ENCODE peak calls at places on chromosomes 12 and 14, in ten cellular contexts. V is heart left ventricle, E is PC-9, I is AG10803, U is endodermal cell, H is foreskin fibroblast, R is RWPE2, A is astrocyte of the spinal cord, O is stomach, L is heart right ventricle. G is an unnamed sample.

GRCh38 chr12:52185400-52185967 is 6.3 kb downstream of the KRT80 start:
- DNase-seq in U (no peak), I (no peak), R (no peak), E (peak), L (no peak), A (no peak), O (no peak), V (no peak), H (no peak), G (no peak)

GRCh38 chr12:13288937-13289643 is 92.6 kb downstream of the EMP1 start:
- DNase-seq in I (peak), A (no peak), L (no peak), O (no peak), E (no peak), U (no peak), R (no peak), H (no peak), V (no peak), G (no peak)

GRCh38 chr12:95995238-95996031 is 709 bp downstream of the HAL start:
- DNase-seq in E (no peak), I (no peak), R (no peak), V (no peak), O (no peak), H (no peak), U (peak), L (no peak), A (no peak), G (no peak)

GRCh38 chr12:77847060-77847541 is 16.4 kb downstream of the NAV3 start:
- DNase-seq in I (peak), V (no peak), H (peak), A (peak), E (no peak), L (no peak), U (no peak), R (no peak), O (no peak), G (peak)

GRCh38 chr12:124120718-124121117 is 147.7 kb downstream of the ZNF664 start:
- DNase-seq in L (no peak), A (no peak), I (no peak), E (no peak), V (no peak), U (no peak), O (no peak), H (no peak), R (no peak), G (no peak)

GRCh38 chr12:103969391-103969790 is 3.7 kb downstream of the TDG start:
- DNase-seq in L (no peak), A (no peak), O (no peak), I (peak), U (no peak), V (no peak), R (no peak), H (peak), E (no peak), G (no peak)

GRCh38 chr14:99667821-99668220 is 16.3 kb upstream of the CYP46A1 start:
- DNase-seq in R (no peak), O (no peak), A (no peak), U (no peak), L (no peak), E (no peak), H (no peak), I (no peak), V (no peak), G (no peak)

GRCh38 chr12:106551410-106551809 is 31.4 kb upstream of the RFX4 start:
- DNase-seq in O (no peak), U (peak), V (no peak), E (peak), H (no peak), R (no peak), I (no peak), A (no peak), L (no peak), G (no peak)

GRCh38 chr14:100317897-100318808 is 5.0 kb upstream of the SLC25A47 start:
- DNase-seq in L (peak), U (peak), O (peak), I (peak), E (no peak), H (peak), V (peak), R (no peak), A (peak), G (peak)

GRCh38 chr14:74578479-74578878 is 33.6 kb downstream of the LTBP2 start:
- DNase-seq in E (no peak), H (no peak), V (peak), I (no peak), U (no peak), A (no peak), O (no peak), R (peak), L (no peak), G (no peak)

GRCh38 chr12:104960464-104960863 is 2.4 kb upstream of the SLC41A2 start:
- DNase-seq in A (no peak), H (no peak), I (no peak), O (no peak), U (no peak), L (no peak), E (no peak), R (no peak), V (no peak), G (no peak)

GRCh38 chr12:12115531-12115930 is 44.8 kb downstream of the BCL2L14 start:
- DNase-seq in V (no peak), L (no peak), R (no peak), E (no peak), I (no peak), U (no peak), O (no peak), A (no peak), H (no peak), G (no peak)

GRCh38 chr12:124466200-124467128 is 100.9 kb downstream of the NCOR2 start:
- DNase-seq in I (no peak), E (no peak), A (peak), L (peak), R (no peak), U (no peak), V (peak), O (peak), H (no peak), G (peak)

GRCh38 chr12:39145175-39145999 is 240.0 kb upstream of the CPNE8 start:
- DNase-seq in I (peak), O (peak), R (no peak), L (peak), E (peak), V (peak), U (peak), H (no peak), A (peak), G (peak)
- H3K4me3 ChIP-seq in I (peak), O (peak), R (no peak), L (peak), E (peak), V (peak), U (no peak), H (no peak), A (peak), G (peak)

GRCh38 chr14:58631720-58632119 is 6.0 kb upstream of the DACT1 start:
- DNase-seq in H (no peak), A (no peak), E (no peak), O (no peak), L (no peak), U (peak), V (no peak), R (no peak), I (no peak), G (no peak)

GRCh38 chr14:58625438-58625837 is 12.3 kb upstream of the DACT1 start:
- DNase-seq in A (no peak), R (no peak), O (no peak), V (no peak), H (no peak), E (no peak), L (no peak), U (peak), I (no peak), G (no peak)

GRCh38 chr14:58626441-58626840 is 11.3 kb upstream of the DACT1 start:
- DNase-seq in E (no peak), R (no peak), H (peak), O (no peak), U (no peak), I (peak), L (no peak), V (no peak), A (peak), G (peak)

GRCh38 chr14:58629273-58629672 is 8.5 kb upstream of the DACT1 start:
- DNase-seq in V (no peak), H (no peak), A (no peak), R (no peak), E (no peak), L (no peak), O (no peak), I (no peak), U (no peak), G (no peak)

GRCh38 chr14:58628381-58628780 is 9.4 kb upstream of the DACT1 start:
- DNase-seq in L (no peak), V (no peak), E (no peak), I (no peak), O (no peak), H (no peak), R (no peak), U (no peak), A (no peak), G (no peak)
- TF ChIP-seq CTCF in L (no peak), V (no peak), E (no peak), I (no peak), O (no peak), H (no peak), R (no peak), U (no peak), A (no peak), G (no peak)

GRCh38 chr12:128850400-128850799 is 2.9 kb upstream of the GLT1D1 start:
- DNase-seq in E (no peak), H (no peak), U (no peak), I (no peak), O (no peak), L (no peak), R (no peak), A (no peak), V (no peak), G (no peak)

GRCh38 chr12:128852885-128853284 is 393 bp upstream of the GLT1D1 start:
- DNase-seq in A (no peak), H (no peak), V (no peak), E (no peak), R (no peak), U (peak), L (no peak), I (no peak), O (no peak), G (no peak)

GRCh38 chr12:128856035-128856790 is 2.9 kb downstream of the GLT1D1 start:
- DNase-seq in L (no peak), O (no peak), E (no peak), U (peak), R (no peak), H (no peak), I (no peak), A (no peak), V (no peak), G (no peak)

GRCh38 chr12:128852026-128852725 is 1.1 kb upstream of the GLT1D1 start:
- DNase-seq in H (no peak), L (no peak), E (no peak), O (no peak), A (no peak), V (no peak), R (no peak), U (no peak), I (no peak), G (no peak)

DNA sequence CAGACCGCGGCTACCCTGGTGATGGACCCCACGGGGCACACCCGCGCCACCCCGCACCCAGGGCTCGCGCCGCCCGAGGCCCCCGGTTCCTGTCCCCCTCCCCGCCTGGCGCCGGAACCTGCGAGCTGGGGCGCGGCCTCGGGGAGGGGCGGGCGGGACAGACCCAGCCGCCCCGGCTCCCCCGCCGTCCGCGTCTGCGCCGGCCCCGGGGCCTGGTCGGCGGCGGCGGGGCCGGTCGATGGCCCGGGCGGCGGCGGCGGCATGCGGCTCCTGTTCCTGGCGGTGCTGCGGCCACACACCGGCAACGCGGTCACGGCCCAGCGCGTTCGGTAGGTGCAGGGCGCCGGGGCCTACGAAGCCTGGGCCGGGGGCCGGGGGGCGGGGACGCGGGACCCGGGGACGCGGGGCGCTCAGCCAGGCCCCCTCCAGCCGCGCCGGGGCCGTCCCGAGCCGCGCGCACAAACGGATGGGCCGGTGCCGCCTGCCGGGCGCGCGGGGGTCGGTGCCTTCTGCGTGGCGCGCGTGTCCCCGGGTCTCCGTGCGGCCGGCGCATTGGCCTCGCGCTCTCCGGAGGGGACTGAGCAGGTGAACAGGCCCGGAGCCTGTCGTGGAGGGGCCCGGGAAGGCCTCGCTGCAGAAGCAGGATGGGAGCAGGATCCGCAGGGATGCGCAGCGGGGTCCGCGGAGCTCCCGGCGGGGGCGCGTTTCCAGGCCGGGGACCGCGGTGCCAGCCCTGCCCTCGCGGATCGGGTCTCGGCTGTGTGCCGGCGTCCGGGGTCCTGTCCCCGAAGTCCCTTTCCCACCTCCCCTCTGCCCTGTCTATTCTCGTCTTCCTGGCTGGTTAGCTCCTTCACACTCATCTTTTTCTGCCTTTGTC is at the start of gene GLT1D1:
- DNase-seq in L (no peak), H (no peak), A (no peak), R (no peak), I (no peak), V (no peak), E (no peak), U (no peak), O (no peak), G (no peak)
- H3K4me3 ChIP-seq in L (peak), H (no peak), A (no peak), R (no peak), I (no peak), V (peak), E (no peak), U (peak), O (peak), G (no peak)

DNA sequence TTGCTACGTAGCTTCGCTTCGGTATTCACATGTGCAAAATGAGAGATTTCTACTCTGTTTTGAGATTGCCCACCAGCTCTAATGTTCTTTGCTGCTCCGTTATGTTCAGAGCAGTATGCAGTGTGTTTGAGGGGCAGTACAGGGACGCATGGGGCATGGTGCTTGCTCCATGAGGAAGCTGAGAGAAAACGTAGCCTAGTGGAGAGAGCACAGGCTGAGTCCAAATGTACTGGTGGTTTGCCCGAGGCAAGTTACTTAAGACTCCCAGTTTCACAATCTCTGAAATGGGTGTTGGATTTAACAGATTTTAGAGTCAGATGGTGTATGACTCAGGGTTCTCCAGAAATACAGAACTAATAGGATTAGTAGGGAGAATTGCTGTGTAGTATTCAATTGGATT is 310.5 kb downstream of the ETNK1 start:
- DNase-seq in R (no peak), I (peak), O (no peak), V (no peak), H (peak), L (no peak), E (no peak), U (no peak), A (no peak), G (peak)
- TF ChIP-seq CTCF in R (no peak), I (no peak), O (no peak), V (no peak), H (no peak), L (no peak), E (no peak), U (no peak), A (no peak), G (no peak)

GRCh38 chr14:64549805-64550538 is at the start of gene PPP1R36:
- DNase-seq in I (peak), R (no peak), O (peak), V (peak), L (no peak), E (peak), U (peak), A (no peak), H (peak), G (no peak)
- H3K4me3 ChIP-seq in I (peak), R (no peak), O (peak), V (peak), L (peak), E (no peak), U (peak), A (peak), H (peak), G (no peak)

DNA sequence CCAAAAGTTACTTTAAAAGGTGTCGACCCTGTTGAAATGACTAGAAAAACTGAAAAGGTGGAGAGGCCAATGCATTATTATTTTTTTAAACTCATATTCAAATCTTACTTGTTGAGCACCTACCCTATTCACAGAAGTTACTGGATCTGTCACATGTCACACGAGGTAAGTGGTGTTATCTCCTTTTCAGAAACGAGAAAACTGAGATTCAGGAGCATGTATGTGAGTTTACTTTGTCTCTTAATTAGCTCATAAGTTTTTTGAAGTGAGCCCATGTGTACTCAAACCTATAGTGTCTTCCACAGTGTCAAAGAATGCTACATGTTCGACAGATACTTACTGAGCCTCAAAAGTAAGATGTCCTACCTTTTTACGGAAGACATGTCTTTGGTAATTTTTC is 81.8 kb upstream of the EGLN3 start:
- DNase-seq in A (no peak), O (no peak), H (no peak), R (no peak), L (no peak), E (no peak), V (no peak), U (no peak), I (no peak), G (no peak)
- TF ChIP-seq CTCF in A (no peak), O (no peak), H (no peak), R (no peak), L (no peak), E (no peak), V (no peak), U (no peak), I (no peak), G (no peak)

GRCh38 chr12:47813491-47814196 is 6.1 kb downstream of the HDAC7 start:
- DNase-seq in U (no peak), E (no peak), H (peak), V (no peak), L (peak), O (no peak), R (no peak), I (no peak), A (no peak), G (peak)
- H3K4me3 ChIP-seq in U (peak), E (peak), H (peak), V (peak), L (peak), O (peak), R (no peak), I (peak), A (peak), G (peak)

DNA sequence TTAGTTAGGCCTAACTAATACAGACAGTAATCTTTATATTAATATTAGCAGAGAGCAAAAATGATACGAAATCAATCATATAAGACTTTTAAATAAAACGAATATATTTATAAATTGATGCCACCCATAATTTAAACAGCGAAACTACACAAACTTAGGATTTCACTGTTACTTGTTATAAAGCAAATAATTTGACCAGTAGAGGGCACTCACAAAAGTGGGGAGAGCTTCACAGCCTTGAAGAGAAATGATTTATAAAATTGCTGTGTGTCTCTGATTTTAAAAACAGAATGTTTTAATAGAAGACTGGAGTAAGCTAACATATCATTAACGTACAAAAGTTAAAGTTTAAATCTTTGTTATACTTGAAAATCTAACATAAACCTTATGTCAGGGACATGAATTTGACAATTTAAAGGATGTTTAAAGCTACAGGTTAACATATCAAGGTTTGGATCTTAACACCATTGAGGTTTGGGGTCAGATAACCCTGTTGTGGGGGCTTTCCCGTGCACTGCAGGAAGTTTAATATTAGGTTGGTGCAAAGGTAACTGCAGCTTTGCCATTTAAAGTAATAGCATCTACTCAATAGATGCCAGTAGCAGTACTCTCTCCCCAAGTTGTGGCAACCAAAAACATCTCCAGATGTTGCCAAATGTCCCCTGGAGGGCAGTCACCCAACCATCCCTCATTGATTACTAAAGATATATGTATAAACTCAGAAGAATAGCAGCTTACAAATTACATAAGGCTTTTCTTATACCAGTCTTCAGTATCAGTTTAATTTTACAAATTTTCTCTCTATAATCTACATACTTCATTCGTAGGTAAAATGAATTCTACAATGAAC is 9.3 kb downstream of the KRAS start:
- DNase-seq in L (no peak), O (no peak), U (no peak), H (peak), I (peak), V (no peak), E (no peak), A (peak), R (no peak), G (peak)
- TF ChIP-seq CTCF in L (peak), O (no peak), U (peak), H (peak), I (peak), V (peak), E (peak), A (peak), R (peak), G (peak)

DNA sequence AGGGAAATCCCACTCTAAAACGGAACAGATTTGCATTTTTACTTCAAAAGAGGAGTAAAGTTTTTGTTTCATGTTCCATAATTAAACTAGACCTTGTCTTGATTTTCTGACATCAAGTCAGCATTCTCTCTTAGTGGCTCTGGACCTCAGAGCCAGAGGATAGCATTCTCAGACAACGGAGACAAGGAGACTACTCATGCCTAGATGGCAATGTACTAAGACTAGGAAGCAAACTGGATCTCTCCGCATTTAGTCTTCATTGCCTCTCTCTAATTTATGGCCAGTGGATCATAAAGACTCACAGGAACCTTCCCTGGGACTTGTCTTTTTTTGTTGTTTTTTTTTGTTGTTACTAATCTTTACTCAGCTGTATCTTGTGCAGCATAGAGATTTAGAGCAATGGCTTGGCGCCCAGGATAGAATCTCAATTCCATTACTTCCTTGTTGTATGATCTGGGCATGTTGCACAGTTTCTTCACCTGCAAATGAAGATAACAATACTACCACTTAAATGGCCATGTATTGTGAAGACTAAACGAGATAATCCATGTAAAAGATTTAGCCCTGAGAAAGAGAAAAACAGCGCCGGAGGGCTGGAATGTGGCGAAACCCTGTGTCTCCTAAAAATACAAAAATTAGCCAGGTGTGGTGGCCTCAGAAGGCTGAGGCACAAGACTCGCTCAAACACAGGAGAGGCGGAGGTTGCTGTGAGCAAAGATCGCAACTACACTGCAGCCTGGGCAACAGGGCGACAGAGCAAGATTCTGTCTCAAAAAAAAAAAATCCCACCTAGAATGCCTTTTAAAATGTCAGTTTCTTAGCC is 4.0 kb upstream of the GEMIN2 start:
- DNase-seq in O (no peak), U (no peak), I (no peak), V (no peak), R (no peak), L (no peak), E (no peak), H (no peak), A (no peak), G (no peak)
- H3K4me3 ChIP-seq in O (peak), U (no peak), I (no peak), V (no peak), R (no peak), L (no peak), E (no peak), H (no peak), A (no peak), G (no peak)

G was measured in fibroblast of mammary gland.